ENCODE peak calls at places on chromosomes 2 and 18, in four cellular contexts. One of them, this sample, is unnamed.
A peak's percentile ranks its signal among the peaks of the same experiment; 100 is the strongest.

GRCh38 chr18:75324211-75324610 is 103.3 kb downstream of the SMIM21 start:
- DNase-seq in GM13976: no peak
- DNase-seq in epithelial cell of prostate: no peak
- DNase-seq in kidney: no peak
- DNase-seq in this sample: no peak

GRCh38 chr2:196170681-196171247 is 614 bp downstream of the STK17B start:
- DNase-seq in epithelial cell of prostate: no peak
- DNase-seq in kidney: peak; percentile 88
- DNase-seq in GM13976: peak; percentile 30
- DNase-seq in this sample: peak; percentile 46

GRCh38 chr2:214630402-214631035 is 179.0 kb downstream of the BARD1 start:
- DNase-seq in kidney: no peak
- DNase-seq in epithelial cell of prostate: no peak
- DNase-seq in GM13976: no peak
- DNase-seq in this sample: no peak

GRCh38 chr2:118062048-118062447 is 26.2 kb upstream of the INSIG2 start:
- DNase-seq in epithelial cell of prostate: no peak
- DNase-seq in kidney: no peak
- DNase-seq in GM13976: no peak
- DNase-seq in this sample: no peak

GRCh38 chr2:58796239-58796638 is 555.1 kb upstream of the FANCL start:
- DNase-seq in kidney: no peak
- DNase-seq in epithelial cell of prostate: no peak
- DNase-seq in GM13976: no peak
- DNase-seq in this sample: no peak

GRCh38 chr18:10661333-10661732 is 135.5 kb downstream of the NAPG start:
- DNase-seq in GM13976: no peak
- DNase-seq in epithelial cell of prostate: peak; percentile 22
- DNase-seq in kidney: peak; percentile 53
- DNase-seq in this sample: no peak

GRCh38 chr2:230664128-230664527 is 48.5 kb upstream of the CAB39 start:
- DNase-seq in GM13976: no peak
- DNase-seq in kidney: no peak
- DNase-seq in epithelial cell of prostate: no peak
- DNase-seq in this sample: no peak

GRCh38 chr2:175003875-175004729 is 1.1 kb downstream of the CHN1 start:
- DNase-seq in epithelial cell of prostate: no peak
- DNase-seq in GM13976: no peak
- DNase-seq in kidney: no peak
- DNase-seq in this sample: no peak

GRCh38 chr2:69567157-69567908 is 76.2 kb downstream of the AAK1 start:
- DNase-seq in epithelial cell of prostate: no peak
- DNase-seq in GM13976: no peak
- DNase-seq in kidney: no peak
- DNase-seq in this sample: peak; percentile 63

GRCh38 chr2:236348976-236349375 is 84.8 kb upstream of the ASB18 start:
- DNase-seq in epithelial cell of prostate: no peak
- DNase-seq in GM13976: no peak
- DNase-seq in kidney: no peak
- DNase-seq in this sample: no peak

GRCh38 chr18:69559604-69560003 is 158.9 kb downstream of the DOK6 start:
- DNase-seq in kidney: no peak
- DNase-seq in GM13976: no peak
- DNase-seq in epithelial cell of prostate: no peak
- DNase-seq in this sample: no peak